ENCODE peak calls at places on chromosomes 11 and 22, in four cellular contexts. M, F, G and P are unnamed samples.

GRCh38 chr22:19892249-19892879 is 37.7 kb upstream of the GNB1L start:
- DNase-seq in M (no peak), F (no peak), G (no peak), P (peak; percentile 79)

GRCh38 chr11:76638267-76639197 is 32.0 kb downstream of the LRRC32 start:
- DNase-seq in M (no peak), F (no peak), G (no peak), P (no peak)

GRCh38 chr11:96614846-96615245 is 225.0 kb downstream of the JRKL start:
- DNase-seq in M (peak; percentile 6), F (no peak), G (no peak), P (no peak)

GRCh38 chr11:105155679-105156078 is 16.1 kb upstream of the CARD18 start:
- DNase-seq in M (no peak), F (no peak), G (no peak), P (no peak)

GRCh38 chr22:49303061-49303735 is 524.5 kb downstream of the BRD1 start:
- DNase-seq in M (no peak), F (no peak), G (no peak), P (no peak)

GRCh38 chr22:28019360-28019759 is 100.3 kb upstream of the PITPNB start:
- DNase-seq in M (no peak), F (no peak), G (no peak), P (no peak)

GRCh38 chr11:127003260-127003981 is 2.9 kb upstream of the KIRREL3 start:
- DNase-seq in M (peak; percentile 79), F (no peak), G (no peak), P (peak; percentile 91)

GRCh38 chr11:3021125-3021524 is 29.0 kb upstream of the NAP1L4 start:
- DNase-seq in M (peak; percentile 22), F (peak; percentile 31), G (no peak), P (peak; percentile 76)

GRCh38 chr22:23214398-23214797 is 34.1 kb downstream of the BCR start:
- DNase-seq in M (no peak), F (no peak), G (no peak), P (no peak)

GRCh38 chr11:117096140-117096972 is 1.9 kb downstream of the SIK3 start:
- DNase-seq in M (no peak), F (no peak), G (peak; percentile 77), P (peak; percentile 36)

GRCh38 chr22:23838686-23839468 is at the start of gene DERL3:
- DNase-seq in M (peak; percentile 95), F (no peak), G (peak; percentile 98), P (peak; percentile 41)

GRCh38 chr11:47443028-47443700 is 5.8 kb downstream of the RAPSN start:
- DNase-seq in M (no peak), F (no peak), G (no peak), P (peak; percentile 71)

GRCh38 chr11:123194308-123195181 is 503 bp downstream of the CLMP start:
- DNase-seq in M (no peak), F (no peak), G (no peak), P (peak; percentile 86)

GRCh38 chr11:58927393-58928081 is 11.8 kb upstream of the GLYATL1 start:
- DNase-seq in M (peak; percentile 84), F (no peak), G (no peak), P (peak; percentile 65)

GRCh38 chr11:126355926-126356897 is 726 bp downstream of the ST3GAL4 start:
- DNase-seq in M (no peak), F (no peak), G (no peak), P (peak; percentile 58)

GRCh38 chr11:35179466-35180135 is 40.6 kb downstream of the CD44 start:
- DNase-seq in M (no peak), F (no peak), G (no peak), P (no peak)

GRCh38 chr11:41660585-41660984 is 201.1 kb upstream of the LRRC4C start:
- DNase-seq in M (peak; percentile 28), F (no peak), G (no peak), P (no peak)
- H3K4me3 ChIP-seq in M (no peak overlapping the region), F (no peak overlapping the region), G (no peak overlapping the region), P (no peak overlapping the region)

GRCh38 chr11:66720223-66720898 is 8.7 kb downstream of the SPTBN2 start:
- DNase-seq in M (no peak), F (peak; percentile 83), G (no peak), P (peak; percentile 60)
- TF ChIP-seq YY1 in M (no peak), F (peak; percentile 19), G (no peak), P (no peak)

GRCh38 chr22:35835267-35835997 is 117.8 kb downstream of the APOL5 start:
- DNase-seq in M (no peak), F (peak; percentile 18), G (no peak), P (no peak)

GRCh38 chr22:35835998-35836691 is 118.5 kb downstream of the APOL5 start:
- DNase-seq in M (peak; percentile 57), F (peak; percentile 68), G (no peak), P (peak; percentile 51)

GRCh38 chr22:35838849-35839646 is 121.4 kb downstream of the APOL5 start:
- DNase-seq in M (peak; percentile 13), F (peak; percentile 24), G (no peak), P (no peak)

GRCh38 chr22:35839811-35840739 is 122.4 kb downstream of the APOL5 start:
- DNase-seq in M (peak; percentile 80), F (peak; percentile 95), G (no peak), P (peak; percentile 81)

DNA sequence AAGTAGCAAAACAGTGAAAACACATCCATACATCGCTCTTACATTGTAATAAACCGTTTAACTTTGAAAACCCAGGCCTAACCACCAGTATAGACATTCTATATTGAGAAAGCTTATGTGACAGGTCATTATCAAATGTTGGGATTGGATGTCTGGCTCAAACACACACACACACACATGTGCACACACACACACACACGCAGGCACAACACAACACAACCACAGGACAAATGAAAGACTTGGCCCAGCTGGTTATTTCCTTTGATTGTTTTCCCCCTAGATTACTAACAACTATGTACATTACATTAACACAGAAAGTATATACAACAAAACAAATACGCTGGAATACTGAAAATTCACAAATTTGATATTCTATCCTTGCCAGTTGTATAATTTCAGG is 119.7 kb downstream of the APOL5 start:
- DNase-seq in M (no peak), F (no peak), G (no peak), P (no peak)
- H3K4me3 ChIP-seq in M (no peak overlapping the region), F (no peak overlapping the region), G (no peak overlapping the region), P (peak overlapping the region; percentile 61)

DNA sequence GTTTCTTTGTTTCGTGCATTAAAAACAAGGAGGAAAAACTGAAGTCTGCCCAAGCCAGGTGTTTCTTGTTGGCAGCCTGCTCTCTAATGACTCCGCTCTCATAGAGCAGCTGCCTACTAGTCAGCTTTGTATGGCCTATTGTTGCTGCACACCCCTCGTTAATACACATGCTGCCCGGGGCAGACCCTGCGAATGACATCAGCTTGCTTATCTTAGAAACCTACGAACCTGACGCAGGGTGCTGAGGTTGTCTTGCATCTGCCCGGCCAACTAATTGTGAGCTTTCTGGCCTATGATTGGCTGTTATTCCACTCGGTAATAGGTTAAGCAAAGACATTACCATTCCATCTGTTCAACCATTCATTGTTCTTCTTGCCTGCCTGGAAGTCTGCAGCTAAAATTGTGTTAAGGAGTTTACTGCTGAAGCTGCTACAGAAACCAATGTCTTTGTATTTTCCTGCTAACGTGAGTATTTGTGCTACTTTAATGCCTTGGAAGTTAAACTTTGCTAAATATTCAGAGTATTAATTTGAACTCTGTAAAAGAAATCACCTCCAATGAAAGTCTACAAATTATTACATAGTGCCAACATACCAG is 37.5 kb downstream of the ZC3H12C start:
- DNase-seq in M (no peak), F (no peak), G (no peak), P (peak; percentile 49)
- TF ChIP-seq YY1 in M (no peak), F (no peak), G (no peak), P (no peak)

GRCh38 chr11:114827043-114827442 is 148.7 kb downstream of the NXPE2 start:
- DNase-seq in M (no peak), F (no peak), G (no peak), P (no peak)

GRCh38 chr11:114832532-114833125 is 154.3 kb downstream of the NXPE2 start:
- DNase-seq in M (no peak), F (no peak), G (no peak), P (no peak)
- H3K4me3 ChIP-seq in M (no peak overlapping the region), F (no peak overlapping the region), G (no peak overlapping the region), P (no peak overlapping the region)